ENCODE peak calls at places on chromosomes 16 and 17, in seven cellular contexts. X is CD4-positive, alpha-beta T cell; I is NCI-H2171; F is ELF-1; T is activated T-cell treated with anti-CD3 and anti-CD28 coated beads for 1 hour; S is IMR-90; V is AG09309. L is an unnamed sample.

GRCh38 chr17:70022175-70022574 is 52.9 kb upstream of the KCNJ16 start:
- DNase-seq in X (no peak), I (no peak), F (no peak), T (no peak), S (peak), V (no peak), L (no peak)

GRCh38 chr17:32102697-32103096 is 39.6 kb upstream of the RHOT1 start:
- DNase-seq in X (no peak), I (no peak), F (peak), T (no peak), S (peak), V (no peak), L (no peak)

GRCh38 chr17:62618647-62619412 is 8.6 kb upstream of the MRC2 start:
- DNase-seq in X (no peak), I (no peak), F (no peak), T (no peak), S (no peak), V (no peak), L (no peak)

GRCh38 chr16:27334192-27334764 is 20.5 kb downstream of the IL4R start:
- DNase-seq in X (no peak), I (no peak), F (no peak), T (no peak), S (no peak), V (no peak), L (no peak)

GRCh38 chr16:30382398-30383015 is at the start of gene SEPTIN1:
- DNase-seq in X (peak), I (no peak), F (no peak), T (peak), S (no peak), V (no peak), L (peak)

GRCh38 chr17:10616502-10617119 is 40.5 kb downstream of the MYH3 start:
- DNase-seq in X (peak), I (peak), F (peak), T (peak), S (peak), V (peak), L (peak)

GRCh38 chr16:86261379-86261778 is 248.9 kb upstream of the FOXF1 start:
- DNase-seq in X (no peak), I (no peak), F (no peak), T (no peak), S (peak), V (no peak), L (no peak)

GRCh38 chr17:79120259-79120658 is 45.6 kb downstream of the ENGASE start:
- DNase-seq in X (no peak), I (no peak), F (no peak), T (no peak), S (no peak), V (no peak), L (no peak)

GRCh38 chr17:10118788-10119130 is 79.6 kb downstream of the GAS7 start:
- DNase-seq in X (no peak), I (no peak), F (peak), T (no peak), S (no peak), V (no peak), L (no peak)

GRCh38 chr16:12231666-12232065 is 255.1 kb downstream of the SNX29 start:
- DNase-seq in X (no peak), I (no peak), F (no peak), T (no peak), S (peak), V (peak), L (no peak)

GRCh38 chr17:21284319-21285163 is at the start of gene MAP2K3:
- DNase-seq in X (peak), I (peak), F (peak), T (peak), S (peak), V (peak), L (peak)

GRCh38 chr16:10767127-10767526 is 23.5 kb downstream of the NUBP1 start:
- DNase-seq in X (no peak), I (no peak), F (no peak), T (no peak), S (no peak), V (no peak), L (no peak)

GRCh38 chr17:13601776-13602551 is at the start of gene HS3ST3A1:
- DNase-seq in X (no peak), I (no peak), F (peak), T (no peak), S (peak), V (no peak), L (peak)

GRCh38 chr16:4696172-4696904 is 3.0 kb downstream of the NUDT16L1 start:
- DNase-seq in X (no peak), I (no peak), F (no peak), T (no peak), S (no peak), V (no peak), L (peak)

GRCh38 chr17:50034504-50035364 is 21.2 kb upstream of the ITGA3 start:
- DNase-seq in X (no peak), I (no peak), F (no peak), T (no peak), S (no peak), V (no peak), L (no peak)

GRCh38 chr17:43595466-43595865 is 49.3 kb upstream of the ETV4 start:
- DNase-seq in X (no peak), I (no peak), F (no peak), T (no peak), S (no peak), V (no peak), L (no peak)

GRCh38 chr16:12256880-12257279 is 280.3 kb downstream of the SNX29 start:
- DNase-seq in X (no peak), I (no peak), F (peak), T (no peak), S (peak), V (no peak), L (no peak)

GRCh38 chr17:80986816-80987480 is 4.7 kb upstream of the CHMP6 start:
- DNase-seq in X (no peak), I (no peak), F (no peak), T (no peak), S (no peak), V (no peak), L (peak)

GRCh38 chr17:76537288-76537577 is 276 bp downstream of the CYGB start:
- DNase-seq in X (no peak), I (no peak), F (no peak), T (no peak), S (peak), V (no peak), L (peak)

GRCh38 chr17:33686171-33686570 is 393.1 kb upstream of the ASIC2 start:
- DNase-seq in X (no peak), I (no peak), F (peak), T (no peak), S (no peak), V (no peak), L (peak)

GRCh38 chr17:8160741-8161221 is 2.0 kb downstream of the VAMP2 start:
- DNase-seq in X (no peak), I (no peak), F (no peak), T (no peak), S (no peak), V (no peak), L (no peak)

GRCh38 chr16:78462261-78463208 is 363.1 kb downstream of the WWOX start:
- DNase-seq in X (no peak), I (no peak), F (no peak), T (no peak), S (no peak), V (no peak), L (no peak)

GRCh38 chr16:87424260-87424659 is 32.1 kb downstream of the MAP1LC3B start:
- DNase-seq in X (no peak), I (no peak), F (no peak), T (no peak), S (no peak), V (no peak), L (no peak)

GRCh38 chr16:85173077-85173980 is 61.1 kb upstream of the CIBAR2 start:
- DNase-seq in X (no peak), I (no peak), F (peak), T (no peak), S (peak), V (peak), L (no peak)

GRCh38 chr16:58329147-58329546 is 34.3 kb upstream of the PRSS54 start:
- DNase-seq in X (no peak), I (no peak), F (no peak), T (no peak), S (peak), V (no peak), L (no peak)

GRCh38 chr16:20321671-20322070 is 5.6 kb downstream of the GP2 start:
- DNase-seq in X (no peak), I (no peak), F (no peak), T (no peak), S (no peak), V (no peak), L (no peak)

GRCh38 chr16:12059216-12059769 is 82.8 kb downstream of the SNX29 start:
- DNase-seq in X (no peak), I (no peak), F (no peak), T (no peak), S (no peak), V (no peak), L (no peak)

GRCh38 chr17:68033636-68034451 is 1.7 kb upstream of the KPNA2 start:
- DNase-seq in X (no peak), I (no peak), F (peak), T (no peak), S (peak), V (no peak), L (no peak)

GRCh38 chr16:30942421-30942796 is 6.5 kb upstream of the ORAI3 start:
- DNase-seq in X (no peak), I (no peak), F (peak), T (no peak), S (no peak), V (no peak), L (no peak)